ENCODE peak calls at places on chromosomes 11 and 22, in four cellular contexts. One of them, this sample, is unnamed.

GRCh38 chr11:112977620-112978212 is 16.5 kb downstream of the NCAM1 start:
- DNase-seq in BJ: no peak
- DNase-seq in AG04450: no peak
- DNase-seq in CD4-positive, CD25-positive, alpha-beta regulatory T cell: no peak
- DNase-seq in this sample: no peak

GRCh38 chr11:129115652-129116585 is 76.2 kb downstream of the ARHGAP32 start:
- DNase-seq in BJ: no peak
- DNase-seq in CD4-positive, CD25-positive, alpha-beta regulatory T cell: no peak
- DNase-seq in AG04450: peak; percentile 52
- DNase-seq in this sample: peak; percentile 19

GRCh38 chr11:8095356-8095755 is 14.3 kb downstream of the TUB start:
- DNase-seq in AG04450: no peak
- DNase-seq in BJ: no peak
- DNase-seq in CD4-positive, CD25-positive, alpha-beta regulatory T cell: no peak
- DNase-seq in this sample: no peak

GRCh38 chr22:49962012-49962750 is 1.6 kb downstream of the PIM3 start:
- DNase-seq in BJ: peak; percentile 60
- DNase-seq in AG04450: peak; percentile 70
- DNase-seq in CD4-positive, CD25-positive, alpha-beta regulatory T cell: peak; percentile 77
- DNase-seq in this sample: peak; percentile 56

GRCh38 chr22:33579448-33580093 is 340.7 kb downstream of the LARGE1 start:
- DNase-seq in AG04450: no peak
- DNase-seq in BJ: no peak
- DNase-seq in CD4-positive, CD25-positive, alpha-beta regulatory T cell: peak; percentile 47
- DNase-seq in this sample: no peak

GRCh38 chr11:125627236-125627910 is 2.4 kb downstream of the CHEK1 start:
- DNase-seq in AG04450: no peak
- DNase-seq in CD4-positive, CD25-positive, alpha-beta regulatory T cell: no peak
- DNase-seq in BJ: no peak
- DNase-seq in this sample: no peak

GRCh38 chr11:100789500-100789899 is 102.4 kb downstream of the ARHGAP42 start:
- DNase-seq in AG04450: no peak
- DNase-seq in CD4-positive, CD25-positive, alpha-beta regulatory T cell: no peak
- DNase-seq in BJ: no peak
- DNase-seq in this sample: no peak

GRCh38 chr11:110463153-110463552 is 33.4 kb downstream of the FDX1 start:
- DNase-seq in BJ: no peak
- DNase-seq in CD4-positive, CD25-positive, alpha-beta regulatory T cell: peak; percentile 21
- DNase-seq in AG04450: peak; percentile 24
- DNase-seq in this sample: no peak

GRCh38 chr22:18095101-18095805 is 15.4 kb upstream of the TUBA8 start:
- DNase-seq in CD4-positive, CD25-positive, alpha-beta regulatory T cell: no peak
- DNase-seq in AG04450: no peak
- DNase-seq in BJ: no peak
- DNase-seq in this sample: no peak

GRCh38 chr11:27912916-27913315 is 195.0 kb downstream of the KIF18A start:
- DNase-seq in BJ: no peak
- DNase-seq in AG04450: no peak
- DNase-seq in CD4-positive, CD25-positive, alpha-beta regulatory T cell: no peak
- DNase-seq in this sample: peak; percentile 91

GRCh38 chr22:47146391-47146790 is 383.9 kb downstream of the TBC1D22A start:
- DNase-seq in CD4-positive, CD25-positive, alpha-beta regulatory T cell: no peak
- DNase-seq in BJ: no peak
- DNase-seq in AG04450: no peak
- DNase-seq in this sample: no peak

DNA sequence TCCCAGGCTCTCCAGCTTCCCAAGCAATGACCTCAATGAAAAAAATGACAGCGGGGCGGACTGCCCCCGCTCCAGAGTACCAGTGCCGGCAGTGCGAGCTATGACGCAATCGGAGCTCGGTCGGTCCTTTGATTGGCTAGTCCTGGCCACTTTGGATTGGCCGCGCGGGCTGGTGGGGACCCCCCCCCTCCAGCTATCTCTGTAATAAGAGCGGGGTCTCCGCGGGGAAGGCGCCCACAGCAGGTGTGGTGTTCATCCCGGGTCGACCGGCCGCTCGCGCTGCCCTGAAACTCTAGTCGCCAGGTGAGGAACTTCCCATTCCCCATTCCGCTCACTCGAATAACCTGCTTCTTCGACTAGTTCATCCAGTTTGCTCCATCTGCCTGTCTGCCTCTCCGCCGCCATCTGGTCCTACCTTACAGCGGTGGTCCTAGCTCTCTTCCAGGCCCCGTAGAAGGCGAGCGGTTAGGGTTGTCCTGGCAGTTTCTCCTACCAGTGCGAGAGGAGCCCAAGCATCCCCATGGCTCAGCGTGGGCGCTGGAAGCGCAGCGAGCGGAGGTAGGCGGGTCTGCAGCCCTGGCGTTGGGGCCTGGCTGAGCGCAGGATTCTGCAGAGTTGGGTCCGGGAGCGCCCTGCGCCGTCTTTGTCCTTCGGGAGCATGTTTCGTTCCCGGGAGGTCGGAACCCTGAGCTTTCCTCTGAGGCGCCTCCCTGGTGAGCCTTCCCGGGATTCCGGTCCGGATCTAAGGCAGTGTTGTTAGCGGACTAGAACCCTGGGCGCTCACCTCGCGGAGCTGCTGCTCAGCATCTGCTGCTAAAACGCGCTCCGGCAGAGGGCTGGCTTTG is at the start of gene CALCB:
- DNase-seq in CD4-positive, CD25-positive, alpha-beta regulatory T cell: peak; percentile 13
- DNase-seq in BJ: no peak
- DNase-seq in AG04450: no peak
- DNase-seq in this sample: no peak
- H3K4me3 ChIP-seq in CD4-positive, CD25-positive, alpha-beta regulatory T cell: peak within 1 kb of the TSS; percentile 67
- H3K4me3 ChIP-seq in BJ: peak within 1 kb of the TSS; percentile 17
- H3K4me3 ChIP-seq in AG04450: peak within 1 kb of the TSS; percentile 29
- H3K4me3 ChIP-seq in this sample: peak within 1 kb of the TSS; percentile 43

DNA sequence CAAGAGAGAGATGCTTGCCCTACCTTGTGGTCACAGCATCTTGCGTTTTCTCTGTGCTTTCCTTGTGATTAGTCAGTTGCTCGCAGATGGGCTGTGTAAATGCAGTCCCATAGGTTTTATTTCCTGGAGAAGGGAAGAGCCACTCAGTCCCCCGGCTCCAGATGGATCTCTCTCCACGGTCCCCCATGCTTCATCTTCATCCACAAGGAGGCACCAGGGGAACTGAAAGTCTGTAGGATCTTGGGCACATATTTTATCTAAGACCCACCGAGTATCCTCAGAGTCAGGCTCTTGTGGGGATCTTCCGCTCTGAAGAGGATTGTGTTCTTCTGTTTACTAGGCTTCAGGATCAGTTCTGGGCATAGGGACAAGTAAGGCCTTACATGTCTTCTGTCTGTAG is 66.8 kb upstream of the E2F8 start:
- DNase-seq in AG04450: no peak
- DNase-seq in CD4-positive, CD25-positive, alpha-beta regulatory T cell: no peak
- DNase-seq in BJ: no peak
- DNase-seq in this sample: no peak
- H3K4me3 ChIP-seq in AG04450: no peak overlapping the region
- H3K4me3 ChIP-seq in CD4-positive, CD25-positive, alpha-beta regulatory T cell: no peak overlapping the region
- H3K4me3 ChIP-seq in BJ: no peak overlapping the region
- H3K4me3 ChIP-seq in this sample: no peak overlapping the region

DNA sequence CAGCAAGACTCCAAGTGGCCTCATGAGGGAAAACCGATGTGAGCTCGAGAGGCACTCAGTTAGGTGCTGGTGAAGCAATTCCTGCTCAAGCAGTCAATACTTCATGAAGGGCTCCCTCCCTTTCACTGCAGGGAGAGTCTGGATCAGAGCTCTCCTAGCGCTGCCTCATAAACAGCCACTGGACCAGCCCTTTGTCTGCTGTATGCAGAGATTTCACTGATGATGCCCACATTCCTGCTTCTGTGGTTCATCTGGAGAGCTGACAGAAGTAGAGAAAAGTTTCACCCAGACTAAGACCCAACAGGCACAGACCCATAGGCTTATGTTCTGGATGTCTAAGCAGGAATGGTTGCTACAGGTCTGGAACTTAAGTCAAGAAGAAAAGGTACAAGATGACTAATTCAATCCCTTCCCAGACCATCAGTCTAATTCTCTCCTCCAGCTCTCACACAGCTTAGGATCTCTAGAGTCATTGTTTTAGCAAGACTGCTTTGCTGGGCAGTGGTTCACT is 4.0 kb downstream of the UCP2 start:
- DNase-seq in CD4-positive, CD25-positive, alpha-beta regulatory T cell: no peak
- DNase-seq in BJ: no peak
- DNase-seq in AG04450: no peak
- DNase-seq in this sample: no peak
- H3K4me3 ChIP-seq in CD4-positive, CD25-positive, alpha-beta regulatory T cell: peak overlapping the region; percentile 97
- H3K4me3 ChIP-seq in BJ: no peak overlapping the region
- H3K4me3 ChIP-seq in AG04450: no peak overlapping the region
- H3K4me3 ChIP-seq in this sample: no peak overlapping the region

GRCh38 chr22:40817737-40818136 is 1.4 kb downstream of the SLC25A17 start:
- DNase-seq in AG04450: no peak
- DNase-seq in BJ: no peak
- DNase-seq in CD4-positive, CD25-positive, alpha-beta regulatory T cell: peak; percentile 10
- DNase-seq in this sample: no peak
- H3K4me3 ChIP-seq in AG04450: peak overlapping the region; percentile 99
- H3K4me3 ChIP-seq in BJ: no peak overlapping the region
- H3K4me3 ChIP-seq in CD4-positive, CD25-positive, alpha-beta regulatory T cell: peak overlapping the region; percentile 87
- H3K4me3 ChIP-seq in this sample: no peak overlapping the region

DNA sequence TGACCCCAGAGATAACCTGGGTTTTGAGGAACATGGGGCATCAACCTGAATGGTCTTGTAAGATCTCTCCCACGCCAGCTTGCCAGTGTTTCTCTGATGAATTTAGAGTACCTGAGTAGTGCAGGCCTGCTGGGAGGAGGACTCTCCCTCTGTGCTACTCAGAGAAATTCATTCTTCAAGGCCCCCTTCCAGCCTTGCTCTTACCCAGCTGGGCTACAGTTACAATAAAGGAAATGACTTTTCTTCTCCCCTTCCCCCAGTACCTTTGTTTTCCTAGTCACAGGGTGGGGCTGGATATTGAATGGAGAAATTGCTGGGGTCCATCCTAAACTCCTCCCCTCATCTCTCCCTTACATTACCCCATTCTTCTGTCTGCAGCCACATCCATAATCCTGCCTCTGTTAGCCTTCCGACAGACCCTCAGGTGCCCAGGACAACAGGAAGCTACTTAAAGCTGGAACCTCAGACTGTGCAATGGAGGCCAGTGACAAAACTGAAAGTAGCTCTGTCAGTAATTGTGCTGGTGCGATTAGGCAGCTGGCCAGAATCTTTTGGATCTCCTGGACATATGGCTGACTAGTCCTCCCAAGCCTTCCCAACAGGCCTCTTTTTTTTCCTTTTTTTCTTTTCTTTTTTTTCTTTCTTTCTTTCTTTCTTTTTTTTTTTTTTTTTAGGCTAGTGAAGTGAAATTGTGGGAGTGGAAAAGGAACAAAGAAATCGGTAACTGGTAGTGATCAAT is 17.5 kb downstream of the LIMK2 start:
- DNase-seq in BJ: no peak
- DNase-seq in CD4-positive, CD25-positive, alpha-beta regulatory T cell: peak; percentile 68
- DNase-seq in AG04450: no peak
- DNase-seq in this sample: no peak
- H3K4me3 ChIP-seq in BJ: no peak overlapping the region
- H3K4me3 ChIP-seq in CD4-positive, CD25-positive, alpha-beta regulatory T cell: peak overlapping the region; percentile 56
- H3K4me3 ChIP-seq in AG04450: no peak overlapping the region
- H3K4me3 ChIP-seq in this sample: no peak overlapping the region

DNA sequence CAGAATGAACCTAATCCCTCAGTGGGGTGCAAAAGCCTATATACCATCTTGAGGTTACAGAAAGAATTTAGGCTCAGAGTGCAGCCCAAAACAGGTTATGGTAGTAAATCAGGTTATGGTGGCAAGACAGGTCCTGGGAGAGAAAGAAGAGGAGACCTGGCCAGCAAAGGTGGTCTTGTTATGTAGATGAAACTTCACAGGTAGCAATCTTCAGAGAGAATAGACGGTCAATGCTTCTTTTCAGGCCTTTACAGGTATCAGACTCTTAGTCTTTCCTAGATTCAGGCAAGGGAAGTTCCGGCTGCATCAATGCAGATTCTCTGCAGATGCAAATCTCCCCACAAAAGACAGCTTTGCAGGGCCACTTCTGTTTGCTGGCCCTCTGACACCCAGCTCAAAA is 45.8 kb upstream of the SORL1 start:
- DNase-seq in AG04450: no peak
- DNase-seq in BJ: no peak
- DNase-seq in CD4-positive, CD25-positive, alpha-beta regulatory T cell: no peak
- DNase-seq in this sample: no peak
- H3K4me3 ChIP-seq in AG04450: no peak overlapping the region
- H3K4me3 ChIP-seq in BJ: no peak overlapping the region
- H3K4me3 ChIP-seq in CD4-positive, CD25-positive, alpha-beta regulatory T cell: no peak overlapping the region
- H3K4me3 ChIP-seq in this sample: no peak overlapping the region